ENCODE peak calls at places on chromosome 13, in seven cellular contexts. One of them, this sample, is unnamed.
A peak's percentile ranks its signal among the peaks of the same experiment; 100 is the strongest.

GRCh38 chr13:110275931-110276552 is 30.9 kb downstream of the COL4A1 start:
- DNase-seq in SJSA1: no peak
- DNase-seq in neuronal stem cell: no peak
- DNase-seq in CD8-positive, alpha-beta memory T cell: no peak
- DNase-seq in HCT116: no peak
- DNase-seq in GM23248: no peak
- DNase-seq in cardiac muscle cell: no peak
- DNase-seq in this sample: no peak

GRCh38 chr13:63696055-63696454 is 2280.4 kb upstream of the PCDH20 start:
- DNase-seq in CD8-positive, alpha-beta memory T cell: no peak
- DNase-seq in HCT116: no peak
- DNase-seq in GM23248: no peak
- DNase-seq in cardiac muscle cell: no peak
- DNase-seq in SJSA1: no peak
- DNase-seq in neuronal stem cell: no peak
- DNase-seq in this sample: no peak

GRCh38 chr13:80504453-80504852 is 163.5 kb upstream of the SPRY2 start:
- DNase-seq in CD8-positive, alpha-beta memory T cell: no peak
- DNase-seq in GM23248: no peak
- DNase-seq in neuronal stem cell: no peak
- DNase-seq in SJSA1: no peak
- DNase-seq in HCT116: no peak
- DNase-seq in cardiac muscle cell: no peak
- DNase-seq in this sample: no peak

GRCh38 chr13:89163081-89163480 is 1491.9 kb downstream of the SLITRK5 start:
- DNase-seq in neuronal stem cell: no peak
- DNase-seq in GM23248: no peak
- DNase-seq in CD8-positive, alpha-beta memory T cell: no peak
- DNase-seq in SJSA1: no peak
- DNase-seq in HCT116: no peak
- DNase-seq in cardiac muscle cell: no peak
- DNase-seq in this sample: no peak

GRCh38 chr13:47594833-47595232 is 406.2 kb downstream of the SUCLA2 start:
- DNase-seq in neuronal stem cell: no peak
- DNase-seq in CD8-positive, alpha-beta memory T cell: no peak
- DNase-seq in HCT116: no peak
- DNase-seq in cardiac muscle cell: no peak
- DNase-seq in SJSA1: no peak
- DNase-seq in GM23248: peak; percentile 9
- DNase-seq in this sample: peak; percentile 16

GRCh38 chr13:51539887-51540286 is 44.4 kb upstream of the WDFY2 start:
- DNase-seq in neuronal stem cell: no peak
- DNase-seq in SJSA1: no peak
- DNase-seq in CD8-positive, alpha-beta memory T cell: no peak
- DNase-seq in HCT116: no peak
- DNase-seq in GM23248: peak; percentile 57
- DNase-seq in cardiac muscle cell: no peak
- DNase-seq in this sample: no peak

GRCh38 chr13:36251528-36251927 is 37.2 kb upstream of the SOHLH2 start:
- DNase-seq in cardiac muscle cell: no peak
- DNase-seq in SJSA1: no peak
- DNase-seq in GM23248: peak; percentile 30
- DNase-seq in HCT116: no peak
- DNase-seq in CD8-positive, alpha-beta memory T cell: no peak
- DNase-seq in neuronal stem cell: no peak
- DNase-seq in this sample: no peak

GRCh38 chr13:99176309-99177276 is 24.1 kb upstream of the UBAC2 start:
- DNase-seq in HCT116: peak; percentile 62
- DNase-seq in cardiac muscle cell: peak; percentile 82
- DNase-seq in GM23248: peak; percentile 62
- DNase-seq in CD8-positive, alpha-beta memory T cell: peak; percentile 70
- DNase-seq in SJSA1: peak; percentile 97
- DNase-seq in neuronal stem cell: peak; percentile 59
- DNase-seq in this sample: peak; percentile 42

GRCh38 chr13:112056284-112056727 is 10.6 kb upstream of the SOX1 start:
- DNase-seq in HCT116: no peak
- DNase-seq in GM23248: no peak
- DNase-seq in neuronal stem cell: no peak
- DNase-seq in cardiac muscle cell: no peak
- DNase-seq in SJSA1: no peak
- DNase-seq in CD8-positive, alpha-beta memory T cell: no peak
- DNase-seq in this sample: no peak

GRCh38 chr13:33512880-33513554 is 227.5 kb upstream of the STARD13 start:
- DNase-seq in neuronal stem cell: no peak
- DNase-seq in cardiac muscle cell: no peak
- DNase-seq in HCT116: no peak
- DNase-seq in SJSA1: no peak
- DNase-seq in GM23248: peak; percentile 30
- DNase-seq in CD8-positive, alpha-beta memory T cell: no peak
- DNase-seq in this sample: no peak

GRCh38 chr13:87736849-87737400 is 65.8 kb downstream of the SLITRK5 start:
- DNase-seq in neuronal stem cell: no peak
- DNase-seq in CD8-positive, alpha-beta memory T cell: no peak
- DNase-seq in cardiac muscle cell: no peak
- DNase-seq in HCT116: no peak
- DNase-seq in SJSA1: no peak
- DNase-seq in GM23248: no peak
- DNase-seq in this sample: no peak

GRCh38 chr13:106172176-106172905 is 363.1 kb downstream of the EFNB2 start:
- DNase-seq in CD8-positive, alpha-beta memory T cell: no peak
- DNase-seq in SJSA1: no peak
- DNase-seq in neuronal stem cell: no peak
- DNase-seq in GM23248: no peak
- DNase-seq in cardiac muscle cell: no peak
- DNase-seq in HCT116: no peak
- DNase-seq in this sample: no peak

GRCh38 chr13:106177146-106177545 is 358.3 kb downstream of the EFNB2 start:
- DNase-seq in HCT116: no peak
- DNase-seq in cardiac muscle cell: no peak
- DNase-seq in SJSA1: no peak
- DNase-seq in GM23248: no peak
- DNase-seq in neuronal stem cell: no peak
- DNase-seq in CD8-positive, alpha-beta memory T cell: no peak
- DNase-seq in this sample: no peak

GRCh38 chr13:106176103-106176502 is 359.4 kb downstream of the EFNB2 start:
- DNase-seq in CD8-positive, alpha-beta memory T cell: no peak
- DNase-seq in GM23248: peak; percentile 68
- DNase-seq in HCT116: no peak
- DNase-seq in cardiac muscle cell: no peak
- DNase-seq in SJSA1: no peak
- DNase-seq in neuronal stem cell: no peak
- DNase-seq in this sample: peak; percentile 44

GRCh38 chr13:106173346-106173745 is 362.1 kb downstream of the EFNB2 start:
- DNase-seq in CD8-positive, alpha-beta memory T cell: no peak
- DNase-seq in neuronal stem cell: no peak
- DNase-seq in GM23248: no peak
- DNase-seq in cardiac muscle cell: no peak
- DNase-seq in HCT116: no peak
- DNase-seq in SJSA1: no peak
- DNase-seq in this sample: no peak

GRCh38 chr13:106173891-106174610 is 361.4 kb downstream of the EFNB2 start:
- DNase-seq in HCT116: no peak
- DNase-seq in GM23248: no peak
- DNase-seq in CD8-positive, alpha-beta memory T cell: no peak
- DNase-seq in neuronal stem cell: no peak
- DNase-seq in SJSA1: no peak
- DNase-seq in cardiac muscle cell: no peak
- DNase-seq in this sample: no peak
- H3K27me3 ChIP-seq in HCT116: no peaks in the 10 kb centered on the region
- H3K27me3 ChIP-seq in GM23248: no peaks in the 10 kb centered on the region
- H3K27me3 ChIP-seq in CD8-positive, alpha-beta memory T cell: no peaks in the 10 kb centered on the region
- H3K27me3 ChIP-seq in neuronal stem cell: no peaks in the 10 kb centered on the region
- H3K27me3 ChIP-seq in SJSA1: no peaks in the 10 kb centered on the region
- H3K27me3 ChIP-seq in cardiac muscle cell: no peaks in the 10 kb centered on the region
- H3K27me3 ChIP-seq in this sample: no peaks in the 10 kb centered on the region

DNA sequence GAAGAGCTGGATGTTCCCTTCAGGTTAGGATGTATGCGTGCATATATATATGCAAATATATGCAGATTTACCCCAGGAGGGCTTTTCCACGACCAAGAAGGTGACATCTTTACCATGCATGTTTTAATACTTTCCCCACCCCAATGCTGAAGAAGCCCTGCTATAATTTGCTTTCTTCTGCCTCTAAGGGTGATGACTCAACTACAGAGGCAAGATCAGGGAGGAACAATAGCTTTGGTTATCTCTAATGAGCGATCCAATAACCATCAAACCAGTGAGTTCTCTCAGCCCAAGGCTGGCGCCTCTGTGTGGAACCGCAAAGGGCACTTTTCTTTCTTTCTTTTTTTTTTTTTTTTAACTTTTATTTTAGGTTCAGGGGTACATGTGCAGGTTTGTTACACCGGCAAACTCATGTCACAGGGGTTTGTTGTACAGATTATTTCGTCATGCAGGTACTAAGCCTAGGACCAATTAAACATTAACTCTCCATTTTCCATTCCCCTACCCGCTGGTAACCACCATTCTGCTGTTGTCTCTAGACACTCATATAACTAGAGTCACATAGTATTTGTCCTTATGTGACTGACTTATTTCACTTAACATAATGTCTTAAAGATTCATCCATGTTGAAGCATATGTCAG is 25.7 kb upstream of the UBE2L5 start:
- DNase-seq in CD8-positive, alpha-beta memory T cell: no peak
- DNase-seq in SJSA1: no peak
- DNase-seq in neuronal stem cell: no peak
- DNase-seq in HCT116: no peak
- DNase-seq in cardiac muscle cell: no peak
- DNase-seq in GM23248: peak; percentile 44
- DNase-seq in this sample: no peak
- H3K4me3 ChIP-seq in CD8-positive, alpha-beta memory T cell: no peak overlapping the region
- H3K4me3 ChIP-seq in SJSA1: no peak overlapping the region
- H3K4me3 ChIP-seq in neuronal stem cell: no peak overlapping the region
- H3K4me3 ChIP-seq in HCT116: no peak overlapping the region
- H3K4me3 ChIP-seq in cardiac muscle cell: no peak overlapping the region
- H3K4me3 ChIP-seq in GM23248: peak overlapping the region; percentile 85
- H3K4me3 ChIP-seq in this sample: no peak overlapping the region

DNA sequence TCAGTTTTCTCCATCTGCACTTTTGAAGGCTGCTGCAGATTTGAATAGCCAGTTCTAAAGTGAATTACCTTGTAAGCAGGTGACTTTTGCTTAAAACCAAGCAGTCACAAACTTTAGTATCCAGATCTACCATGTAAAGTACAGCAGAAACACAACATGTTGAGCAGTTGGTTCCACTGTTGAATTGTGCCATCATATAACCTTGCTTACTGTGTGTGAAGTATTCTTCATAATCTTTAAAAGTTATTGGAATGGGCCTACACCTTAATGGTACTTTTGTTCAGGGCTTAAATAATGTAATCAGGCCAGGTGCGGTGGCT is 23.2 kb upstream of the MTUS2 start:
- DNase-seq in neuronal stem cell: no peak
- DNase-seq in cardiac muscle cell: no peak
- DNase-seq in GM23248: no peak
- DNase-seq in CD8-positive, alpha-beta memory T cell: no peak
- DNase-seq in SJSA1: no peak
- DNase-seq in HCT116: no peak
- DNase-seq in this sample: no peak
- H3K27me3 ChIP-seq in neuronal stem cell: no peaks in the 10 kb centered on the region
- H3K27me3 ChIP-seq in cardiac muscle cell: no peaks in the 10 kb centered on the region
- H3K27me3 ChIP-seq in GM23248: peaks cover 4% of the 10 kb centered on the region
- H3K27me3 ChIP-seq in CD8-positive, alpha-beta memory T cell: no peaks in the 10 kb centered on the region
- H3K27me3 ChIP-seq in SJSA1: no peaks in the 10 kb centered on the region
- H3K27me3 ChIP-seq in HCT116: no peaks in the 10 kb centered on the region
- H3K27me3 ChIP-seq in this sample: peaks cover 7% of the 10 kb centered on the region

DNA sequence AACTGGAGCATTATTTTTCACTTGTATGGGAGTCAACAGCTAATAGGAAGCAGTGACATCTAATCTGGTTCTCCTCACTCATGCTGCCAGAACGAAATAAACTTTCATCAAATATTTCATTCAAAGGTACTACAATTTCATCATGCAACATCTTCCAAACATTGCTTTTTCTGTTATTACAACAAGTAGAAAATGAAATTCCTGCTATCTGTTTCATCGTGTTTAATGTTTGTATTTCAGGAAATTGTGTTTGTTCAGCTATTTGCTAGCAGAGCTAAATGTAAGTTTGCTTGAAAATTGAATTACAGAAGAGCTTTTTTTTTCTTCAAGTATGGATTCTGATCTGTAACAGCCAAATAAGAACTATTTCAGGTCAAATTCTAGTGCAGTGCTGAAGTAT is 90.1 kb downstream of the SLITRK6 start:
- DNase-seq in SJSA1: no peak
- DNase-seq in cardiac muscle cell: no peak
- DNase-seq in HCT116: no peak
- DNase-seq in neuronal stem cell: no peak
- DNase-seq in GM23248: no peak
- DNase-seq in CD8-positive, alpha-beta memory T cell: no peak
- DNase-seq in this sample: no peak
- H3K4me3 ChIP-seq in SJSA1: no peak overlapping the region
- H3K4me3 ChIP-seq in cardiac muscle cell: no peak overlapping the region
- H3K4me3 ChIP-seq in HCT116: no peak overlapping the region
- H3K4me3 ChIP-seq in neuronal stem cell: no peak overlapping the region
- H3K4me3 ChIP-seq in GM23248: no peak overlapping the region
- H3K4me3 ChIP-seq in CD8-positive, alpha-beta memory T cell: no peak overlapping the region
- H3K4me3 ChIP-seq in this sample: no peak overlapping the region